ENCODE peak calls at places on chromosomes 16 and 17, in six cellular contexts. One of them, this sample, is unnamed.

GRCh38 chr16:57952909-57953308 is 18.0 kb downstream of the CNGB1 start:
- DNase-seq in adrenal gland: no peak
- DNase-seq in Karpas-422: no peak
- DNase-seq in A549: no peak
- DNase-seq in body of pancreas: no peak
- DNase-seq in coronary artery: no peak
- DNase-seq in this sample: no peak

GRCh38 chr17:64781394-64781793 is 119.3 kb upstream of the SMURF2 start:
- DNase-seq in adrenal gland: peak; percentile 74
- DNase-seq in Karpas-422: peak; percentile 82
- DNase-seq in A549: no peak
- DNase-seq in body of pancreas: peak; percentile 44
- DNase-seq in coronary artery: no peak
- DNase-seq in this sample: no peak

GRCh38 chr17:73785466-73785865 is 141.2 kb upstream of the SDK2 start:
- DNase-seq in adrenal gland: no peak
- DNase-seq in Karpas-422: no peak
- DNase-seq in A549: no peak
- DNase-seq in body of pancreas: no peak
- DNase-seq in coronary artery: no peak
- DNase-seq in this sample: peak; percentile 30

GRCh38 chr17:11825902-11826301 is 171.4 kb downstream of the ZNF18 start:
- DNase-seq in adrenal gland: no peak
- DNase-seq in Karpas-422: no peak
- DNase-seq in A549: no peak
- DNase-seq in body of pancreas: no peak
- DNase-seq in coronary artery: no peak
- DNase-seq in this sample: no peak

GRCh38 chr17:29622337-29623282 is at the start of gene CORO6:
- DNase-seq in adrenal gland: peak; percentile 44
- DNase-seq in Karpas-422: no peak
- DNase-seq in A549: peak; percentile 50
- DNase-seq in body of pancreas: peak; percentile 65
- DNase-seq in coronary artery: peak; percentile 80
- DNase-seq in this sample: peak; percentile 75

GRCh38 chr17:65556014-65556909 is 5.2 kb downstream of the AXIN2 start:
- DNase-seq in adrenal gland: peak; percentile 78
- DNase-seq in Karpas-422: peak; percentile 92
- DNase-seq in A549: peak; percentile 78
- DNase-seq in body of pancreas: peak; percentile 91
- DNase-seq in coronary artery: peak; percentile 80
- DNase-seq in this sample: peak; percentile 85

GRCh38 chr17:73650147-73650546 is 5.9 kb upstream of the SDK2 start:
- DNase-seq in adrenal gland: no peak
- DNase-seq in Karpas-422: peak; percentile 45
- DNase-seq in A549: peak; percentile 60
- DNase-seq in body of pancreas: no peak
- DNase-seq in coronary artery: peak; percentile 19
- DNase-seq in this sample: peak; percentile 46

GRCh38 chr16:17947165-17947564 is 389.4 kb downstream of the NPIPA8 start:
- DNase-seq in adrenal gland: no peak
- DNase-seq in Karpas-422: no peak
- DNase-seq in A549: no peak
- DNase-seq in body of pancreas: no peak
- DNase-seq in coronary artery: no peak
- DNase-seq in this sample: no peak

GRCh38 chr17:17220529-17220928 is 14.4 kb upstream of the PLD6 start:
- DNase-seq in adrenal gland: no peak
- DNase-seq in Karpas-422: no peak
- DNase-seq in A549: no peak
- DNase-seq in body of pancreas: no peak
- DNase-seq in coronary artery: no peak
- DNase-seq in this sample: no peak

GRCh38 chr16:15464401-15465186 is 30.2 kb downstream of the BMERB1 start:
- DNase-seq in adrenal gland: no peak
- DNase-seq in Karpas-422: no peak
- DNase-seq in A549: no peak
- DNase-seq in body of pancreas: no peak
- DNase-seq in coronary artery: no peak
- DNase-seq in this sample: no peak

GRCh38 chr17:51154176-51154575 is 817 bp downstream of the NME1 start:
- DNase-seq in adrenal gland: no peak
- DNase-seq in Karpas-422: peak; percentile 68
- DNase-seq in A549: no peak
- DNase-seq in body of pancreas: no peak
- DNase-seq in coronary artery: no peak
- DNase-seq in this sample: no peak

GRCh38 chr17:17079761-17080160 is 37.5 kb downstream of the MPRIP start:
- DNase-seq in adrenal gland: peak; percentile 21
- DNase-seq in Karpas-422: no peak
- DNase-seq in A549: no peak
- DNase-seq in body of pancreas: peak; percentile 37
- DNase-seq in coronary artery: no peak
- DNase-seq in this sample: no peak

GRCh38 chr17:47959825-47960655 is 2.4 kb upstream of the PRR15L start:
- DNase-seq in adrenal gland: no peak
- DNase-seq in Karpas-422: peak; percentile 94
- DNase-seq in A549: no peak
- DNase-seq in body of pancreas: peak; percentile 81
- DNase-seq in coronary artery: no peak
- DNase-seq in this sample: no peak

GRCh38 chr17:47961406-47961805 is 3.7 kb upstream of the PRR15L start:
- DNase-seq in adrenal gland: no peak
- DNase-seq in Karpas-422: no peak
- DNase-seq in A549: no peak
- DNase-seq in body of pancreas: no peak
- DNase-seq in coronary artery: no peak
- DNase-seq in this sample: no peak

GRCh38 chr17:47956818-47957590 is 679 bp downstream of the PRR15L start:
- DNase-seq in adrenal gland: no peak
- DNase-seq in Karpas-422: peak; percentile 91
- DNase-seq in A549: no peak
- DNase-seq in body of pancreas: peak; percentile 65
- DNase-seq in coronary artery: no peak
- DNase-seq in this sample: no peak

GRCh38 chr17:47955497-47956461 is 1.9 kb downstream of the PRR15L start:
- DNase-seq in adrenal gland: no peak
- DNase-seq in Karpas-422: no peak
- DNase-seq in A549: no peak
- DNase-seq in body of pancreas: peak; percentile 96
- DNase-seq in coronary artery: no peak
- DNase-seq in this sample: no peak

DNA sequence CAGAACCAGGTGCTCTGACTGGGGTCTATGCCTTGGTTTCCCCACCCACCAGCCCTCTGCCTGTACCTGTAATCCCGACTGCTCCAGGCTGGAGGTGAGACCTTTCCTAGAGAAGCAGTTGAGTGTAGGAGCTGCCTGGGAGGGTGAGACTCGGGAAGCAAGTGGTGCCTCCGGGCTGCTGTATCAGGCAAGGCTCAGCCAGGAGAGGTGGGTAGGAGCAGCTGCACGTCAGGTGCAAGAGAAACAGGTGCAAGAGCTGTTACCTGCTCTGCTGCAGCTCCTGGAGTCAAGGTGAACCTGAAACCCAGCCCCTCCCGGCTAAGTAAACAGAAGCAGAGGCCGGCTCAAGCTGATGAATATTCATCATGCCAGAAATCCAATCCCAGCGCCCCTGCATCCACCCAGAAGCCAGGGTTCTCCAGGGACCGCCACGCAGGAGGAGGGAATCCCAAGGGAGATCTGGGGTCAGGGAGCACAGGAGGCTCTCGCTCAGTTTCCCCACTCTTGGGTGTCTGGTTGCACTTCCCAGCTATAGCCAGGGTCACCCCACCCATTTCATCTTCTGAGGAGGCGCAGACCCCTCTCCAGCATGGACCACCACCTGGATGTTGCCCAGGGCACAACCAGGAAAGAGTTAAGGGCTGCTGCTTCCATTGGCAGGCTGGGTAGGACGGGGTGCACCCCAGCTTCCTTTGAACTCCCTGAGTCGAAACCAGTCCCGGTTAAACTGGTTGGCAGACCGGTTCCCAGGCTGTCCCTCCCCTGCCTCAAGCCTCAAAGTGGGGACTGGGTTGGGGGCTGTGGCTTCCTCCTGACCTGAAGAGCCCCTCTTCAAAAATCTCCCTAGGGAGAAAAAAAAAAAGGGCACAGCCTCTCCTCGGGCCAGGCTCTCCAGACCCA is at the start of gene PRR15L:
- DNase-seq in adrenal gland: no peak
- DNase-seq in Karpas-422: peak; percentile 68
- DNase-seq in A549: no peak
- DNase-seq in body of pancreas: peak; percentile 96
- DNase-seq in coronary artery: no peak
- DNase-seq in this sample: no peak
- H3K4me3 ChIP-seq in adrenal gland: no peak within 1 kb of the TSS
- H3K4me3 ChIP-seq in Karpas-422: peak within 1 kb of the TSS; percentile 54
- H3K4me3 ChIP-seq in A549: peak within 1 kb of the TSS; percentile 22
- H3K4me3 ChIP-seq in body of pancreas: peak within 1 kb of the TSS; percentile 69
- H3K4me3 ChIP-seq in coronary artery: no peak within 1 kb of the TSS
- H3K4me3 ChIP-seq in this sample: no peak within 1 kb of the TSS

GRCh38 chr17:41792835-41793748 is 6.6 kb upstream of the JUP start:
- DNase-seq in adrenal gland: no peak
- DNase-seq in Karpas-422: no peak
- DNase-seq in A549: peak; percentile 93
- DNase-seq in body of pancreas: peak; percentile 74
- DNase-seq in coronary artery: peak; percentile 79
- DNase-seq in this sample: peak; percentile 52

GRCh38 chr17:41797377-41797776 is 10.9 kb upstream of the JUP start:
- DNase-seq in adrenal gland: no peak
- DNase-seq in Karpas-422: no peak
- DNase-seq in A549: no peak
- DNase-seq in body of pancreas: no peak
- DNase-seq in coronary artery: no peak
- DNase-seq in this sample: no peak

GRCh38 chr17:41794603-41794975 is 8.1 kb upstream of the JUP start:
- DNase-seq in adrenal gland: no peak
- DNase-seq in Karpas-422: no peak
- DNase-seq in A549: no peak
- DNase-seq in body of pancreas: no peak
- DNase-seq in coronary artery: no peak
- DNase-seq in this sample: no peak

GRCh38 chr17:41796066-41796895 is 9.8 kb upstream of the JUP start:
- DNase-seq in adrenal gland: no peak
- DNase-seq in Karpas-422: no peak
- DNase-seq in A549: no peak
- DNase-seq in body of pancreas: no peak
- DNase-seq in coronary artery: peak; percentile 59
- DNase-seq in this sample: no peak

DNA sequence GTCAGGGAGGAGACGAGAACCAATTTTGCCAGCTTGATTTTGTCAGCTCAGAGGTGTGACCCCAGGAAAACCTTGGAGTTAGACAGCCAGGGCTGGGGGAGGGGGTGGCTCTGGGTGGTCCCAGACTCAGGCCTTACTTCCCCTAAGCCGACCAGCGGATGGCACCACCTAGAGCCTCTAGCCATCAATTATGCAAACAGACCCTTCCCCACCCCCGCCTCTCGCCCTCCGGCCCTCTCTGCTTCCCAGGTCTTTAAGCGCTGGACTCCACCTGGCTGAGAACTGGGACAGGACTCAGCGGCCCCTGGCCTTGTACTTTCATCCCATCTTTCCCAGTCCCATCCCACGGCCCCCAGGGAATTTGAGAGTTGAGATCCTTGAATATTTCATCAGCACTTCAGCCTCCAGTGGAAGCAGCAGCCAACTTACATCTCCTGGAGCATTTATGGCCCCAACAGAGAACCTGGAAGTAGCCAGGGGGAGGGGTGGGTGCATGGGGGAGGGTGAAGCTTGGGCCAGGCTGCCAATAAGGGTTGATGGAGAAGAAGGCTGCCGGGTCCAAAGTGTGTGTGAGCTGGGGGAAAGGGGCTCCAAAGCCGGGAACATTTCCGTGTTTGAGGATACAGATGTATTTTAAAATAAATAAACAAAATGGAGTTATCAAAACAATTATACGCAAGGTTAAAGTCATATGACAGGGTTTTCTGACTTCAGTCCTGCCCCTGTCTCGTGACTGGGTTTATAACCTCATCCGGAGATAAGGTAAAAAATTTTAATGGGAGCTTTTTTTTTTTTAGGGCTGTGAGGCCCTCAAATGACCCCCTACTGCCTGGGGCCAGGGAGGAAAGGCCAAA is 7.5 kb upstream of the JUP start:
- DNase-seq in adrenal gland: no peak
- DNase-seq in Karpas-422: no peak
- DNase-seq in A549: no peak
- DNase-seq in body of pancreas: no peak
- DNase-seq in coronary artery: peak; percentile 70
- DNase-seq in this sample: no peak
- H3K4me3 ChIP-seq in adrenal gland: no peak overlapping the region
- H3K4me3 ChIP-seq in Karpas-422: no peak overlapping the region
- H3K4me3 ChIP-seq in A549: peak overlapping the region; percentile 20
- H3K4me3 ChIP-seq in body of pancreas: no peak overlapping the region
- H3K4me3 ChIP-seq in coronary artery: no peak overlapping the region
- H3K4me3 ChIP-seq in this sample: no peak overlapping the region

GRCh38 chr17:7477392-7478275 is 1.8 kb downstream of the ZBTB4 start:
- DNase-seq in adrenal gland: peak; percentile 80
- DNase-seq in Karpas-422: no peak
- DNase-seq in A549: peak; percentile 24
- DNase-seq in body of pancreas: peak; percentile 63
- DNase-seq in coronary artery: no peak
- DNase-seq in this sample: no peak

GRCh38 chr17:7478276-7479138 is 924 bp downstream of the ZBTB4 start:
- DNase-seq in adrenal gland: no peak
- DNase-seq in Karpas-422: peak; percentile 71
- DNase-seq in A549: peak; percentile 50
- DNase-seq in body of pancreas: peak; percentile 66
- DNase-seq in coronary artery: no peak
- DNase-seq in this sample: peak; percentile 29

GRCh38 chr17:7476951-7477350 is 2.5 kb downstream of the ZBTB4 start:
- DNase-seq in adrenal gland: no peak
- DNase-seq in Karpas-422: no peak
- DNase-seq in A549: no peak
- DNase-seq in body of pancreas: no peak
- DNase-seq in coronary artery: no peak
- DNase-seq in this sample: no peak

GRCh38 chr17:7475764-7476422 is 3.5 kb downstream of the ZBTB4 start:
- DNase-seq in adrenal gland: peak; percentile 84
- DNase-seq in Karpas-422: no peak
- DNase-seq in A549: no peak
- DNase-seq in body of pancreas: peak; percentile 52
- DNase-seq in coronary artery: no peak
- DNase-seq in this sample: no peak

DNA sequence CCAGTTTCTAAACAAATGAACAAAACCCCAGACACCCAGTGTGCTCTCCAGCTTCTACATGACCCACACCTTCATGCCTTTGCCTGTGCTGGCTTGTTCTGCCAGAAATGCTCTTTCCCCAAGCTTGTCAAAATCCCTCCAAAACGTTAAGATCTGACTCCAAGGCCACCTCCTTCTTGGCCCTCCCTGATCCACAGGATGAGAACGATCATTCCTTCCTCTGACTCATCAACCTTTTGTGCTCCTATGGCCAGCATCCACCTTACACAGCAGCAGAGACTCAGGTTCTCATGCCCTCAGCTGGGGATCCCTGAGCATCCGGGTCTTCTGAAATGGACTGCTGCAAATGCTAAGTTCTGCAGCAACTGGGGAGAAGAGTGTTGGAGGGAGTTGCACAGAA is 3.0 kb downstream of the ZBTB4 start:
- DNase-seq in adrenal gland: no peak
- DNase-seq in Karpas-422: no peak
- DNase-seq in A549: peak; percentile 50
- DNase-seq in body of pancreas: no peak
- DNase-seq in coronary artery: no peak
- DNase-seq in this sample: no peak
- H3K4me3 ChIP-seq in adrenal gland: no peak overlapping the region
- H3K4me3 ChIP-seq in Karpas-422: no peak overlapping the region
- H3K4me3 ChIP-seq in A549: no peak overlapping the region
- H3K4me3 ChIP-seq in body of pancreas: no peak overlapping the region
- H3K4me3 ChIP-seq in coronary artery: peak overlapping the region; percentile 96
- H3K4me3 ChIP-seq in this sample: no peak overlapping the region

GRCh38 chr16:46743232-46743719 is 4.9 kb downstream of the MYLK3 start:
- DNase-seq in adrenal gland: peak; percentile 18
- DNase-seq in Karpas-422: peak; percentile 72
- DNase-seq in A549: no peak
- DNase-seq in body of pancreas: no peak
- DNase-seq in coronary artery: peak; percentile 60
- DNase-seq in this sample: no peak
- H3K4me3 ChIP-seq in adrenal gland: no peak overlapping the region
- H3K4me3 ChIP-seq in Karpas-422: peak overlapping the region; percentile 7
- H3K4me3 ChIP-seq in A549: no peak overlapping the region
- H3K4me3 ChIP-seq in body of pancreas: no peak overlapping the region
- H3K4me3 ChIP-seq in coronary artery: peak overlapping the region; percentile 14
- H3K4me3 ChIP-seq in this sample: no peak overlapping the region

This sample was measured in BE2C.